ENCODE peak calls at places on chromosomes 11 and 22, in six cellular contexts. I is posterior vena cava; F is NCI-H2081; Z is stimulated activated CD4-positive, alpha-beta T cell treated with anti-CD3 and anti-CD28 coated beads, Interleukin-12 subunit alpha, Interleukin-12 subunit beta, amount 100 ng/mL, for 4 hours; M is NCI-H345; V is effector CD4-positive, alpha-beta T cell. N is an unnamed sample.

GRCh38 chr22:46560696-46561295 is 23.4 kb upstream of the CELSR1 start:
- DNase-seq in M (no peak), F (no peak), Z (no peak), I (no peak), V (no peak), N (no peak)

GRCh38 chr11:26228778-26229177 is 103.2 kb upstream of the ANO3 start:
- DNase-seq in I (no peak), F (no peak), V (no peak), Z (no peak), M (no peak), N (peak)

GRCh38 chr11:64817476-64817875 is 7.1 kb upstream of the MEN1 start:
- DNase-seq in M (no peak), V (no peak), F (no peak), I (no peak), Z (no peak), N (no peak)

GRCh38 chr11:8093931-8094575 is 13.0 kb downstream of the TUB start:
- DNase-seq in Z (no peak), F (no peak), M (no peak), I (no peak), V (no peak), N (no peak)

GRCh38 chr11:130995266-130995665 is 79.0 kb upstream of the SNX19 start:
- DNase-seq in M (no peak), F (no peak), I (no peak), V (no peak), Z (no peak), N (no peak)

GRCh38 chr11:19079643-19080440 is 19.3 kb upstream of the MRGPRX2 start:
- DNase-seq in Z (no peak), F (no peak), M (no peak), I (no peak), V (no peak), N (peak)

GRCh38 chr22:32660292-32660691 is 141.2 kb upstream of the TIMP3 start:
- DNase-seq in Z (peak), F (no peak), I (peak), M (no peak), V (peak), N (peak)

GRCh38 chr22:49492308-49492707 is 335.4 kb downstream of the BRD1 start:
- DNase-seq in V (no peak), I (no peak), F (no peak), M (no peak), Z (no peak), N (no peak)

GRCh38 chr22:22746963-22747933 is 102.8 kb downstream of the GGTLC2 start:
- DNase-seq in Z (no peak), I (no peak), M (no peak), F (no peak), V (no peak), N (no peak)

GRCh38 chr22:42907404-42908081 is 50.5 kb upstream of the ARFGAP3 start:
- DNase-seq in V (no peak), I (no peak), M (no peak), Z (no peak), F (no peak), N (no peak)

GRCh38 chr11:16587670-16588069 is 150.8 kb upstream of the C11orf58 start:
- DNase-seq in V (no peak), F (no peak), Z (no peak), I (no peak), M (no peak), N (no peak)

GRCh38 chr11:3109921-3110706 is 52.9 kb upstream of the CARS1 start:
- DNase-seq in Z (peak), I (peak), V (no peak), F (no peak), M (peak), N (peak)

GRCh38 chr11:35811783-35812182 is 132.1 kb upstream of the LDLRAD3 start:
- DNase-seq in M (no peak), F (no peak), Z (no peak), I (no peak), V (no peak), N (no peak)

GRCh38 chr11:96054870-96055705 is 131.2 kb upstream of the MTMR2 start:
- DNase-seq in F (peak), M (peak), Z (no peak), V (no peak), I (no peak), N (peak)

GRCh38 chr22:17742528-17742902 is 31.8 kb downstream of the BID start:
- DNase-seq in F (peak), I (no peak), Z (peak), V (peak), M (peak), N (peak)

GRCh38 chr11:122524532-122524882 is 131.0 kb upstream of the UBASH3B start:
- DNase-seq in Z (no peak), F (no peak), M (no peak), V (no peak), I (no peak), N (no peak)

GRCh38 chr11:93849751-93850584 is 450 bp downstream of the VSTM5 start:
- DNase-seq in Z (no peak), I (no peak), F (no peak), M (peak), V (no peak), N (peak)

GRCh38 chr11:69599502-69599901 is 41.5 kb upstream of the CCND1 start:
- DNase-seq in F (no peak), V (no peak), M (no peak), Z (no peak), I (no peak), N (no peak)

GRCh38 chr22:48490513-48491411 is 1336.9 kb downstream of the BRD1 start:
- DNase-seq in F (no peak), V (no peak), I (no peak), Z (no peak), M (no peak), N (no peak)

GRCh38 chr22:50301581-50301991 is 5.9 kb downstream of the PLXNB2 start:
- DNase-seq in M (no peak), V (no peak), Z (no peak), I (no peak), F (peak), N (no peak)

GRCh38 chr11:3944198-3944597 is 88.7 kb downstream of the STIM1 start:
- DNase-seq in V (no peak), M (no peak), F (no peak), I (no peak), Z (no peak), N (no peak)

GRCh38 chr11:78742430-78742829 is 167.8 kb upstream of the NARS2 start:
- DNase-seq in I (no peak), M (peak), Z (no peak), F (peak), V (no peak), N (no peak)

GRCh38 chr11:2590951-2591754 is 108.6 kb downstream of the KCNQ1OT1 start:
- DNase-seq in I (no peak), F (no peak), V (no peak), M (no peak), Z (no peak), N (peak)

GRCh38 chr11:97364047-97364446 is 974.2 kb downstream of the JRKL start:
- DNase-seq in M (no peak), I (no peak), V (no peak), Z (no peak), F (no peak), N (peak)

GRCh38 chr22:35835267-35835997 is 117.8 kb downstream of the APOL5 start:
- DNase-seq in V (no peak), I (no peak), M (no peak), F (no peak), Z (no peak), N (peak)

GRCh38 chr22:20957691-20958440 is 9.2 kb upstream of the AIFM3 start:
- DNase-seq in V (no peak), Z (no peak), I (no peak), M (no peak), F (no peak), N (no peak)

GRCh38 chr11:94574193-94574961 is 7.2 kb downstream of the PIWIL4 start:
- DNase-seq in V (no peak), I (no peak), F (no peak), M (no peak), Z (no peak), N (no peak)